ENCODE peak calls at places on chromosomes 7 and 10, in six cellular contexts. S, R, T, M, Q and C are unnamed samples.

GRCh38 chr7:17166824-17167379 is 131.6 kb upstream of the AHR start:
- DNase-seq in S (no peak), T (no peak), R (no peak), M (no peak), Q (no peak), C (no peak)

GRCh38 chr10:120456626-120457430 is at the start of gene PLPP4:
- DNase-seq in Q (no peak), R (no peak), M (peak; percentile 58), S (no peak), T (no peak), C (peak; percentile 89)

GRCh38 chr10:21523557-21524008 is 1.9 kb downstream of the SKIDA1 start:
- DNase-seq in M (peak; percentile 20), S (no peak), Q (no peak), R (no peak), T (no peak), C (no peak)

GRCh38 chr7:91251877-91252276 is 12.4 kb upstream of the FZD1 start:
- DNase-seq in R (no peak), S (no peak), M (no peak), T (no peak), Q (no peak), C (no peak)

GRCh38 chr10:13354783-13355182 is 6.7 kb upstream of the SEPHS1 start:
- DNase-seq in S (no peak), R (no peak), T (no peak), Q (no peak), M (no peak), C (no peak)

GRCh38 chr7:84757756-84758155 is 429.1 kb downstream of the SEMA3D start:
- DNase-seq in T (no peak), S (no peak), R (no peak), Q (no peak), M (no peak), C (no peak)

GRCh38 chr10:77774940-77775391 is 137.4 kb upstream of the KCNMA1 start:
- DNase-seq in Q (no peak), R (no peak), M (no peak), T (no peak), S (peak; percentile 15), C (no peak)

GRCh38 chr10:91424016-91424415 is 13.9 kb downstream of the HECTD2 start:
- DNase-seq in T (no peak), R (no peak), M (no peak), S (no peak), Q (no peak), C (no peak)

GRCh38 chr10:110410329-110411046 is 87.2 kb upstream of the DUSP5 start:
- DNase-seq in S (peak; percentile 75), Q (no peak), T (no peak), M (no peak), R (no peak), C (no peak)

GRCh38 chr7:38398725-38399321 is 125.4 kb upstream of the TARP start:
- DNase-seq in Q (peak; percentile 62), S (no peak), R (peak; percentile 17), T (peak; percentile 49), M (peak; percentile 21), C (peak; percentile 42)

GRCh38 chr10:6621536-6621935 is 41.5 kb upstream of the PRKCQ start:
- DNase-seq in T (no peak), R (no peak), Q (no peak), S (no peak), M (no peak), C (no peak)

GRCh38 chr10:71589617-71590551 is 129.7 kb downstream of the C10orf105 start:
- DNase-seq in Q (no peak), M (no peak), T (no peak), R (no peak), S (no peak), C (no peak)

GRCh38 chr10:3094565-3095168 is 27.3 kb downstream of the PFKP start:
- DNase-seq in M (no peak), Q (no peak), S (no peak), R (no peak), T (no peak), C (no peak)

GRCh38 chr7:128152721-128153120 is 88.4 kb upstream of the LEP start:
- DNase-seq in T (no peak), R (no peak), Q (no peak), S (no peak), M (no peak), C (no peak)

GRCh38 chr10:111118758-111119157 is 41.9 kb downstream of the ADRA2A start:
- DNase-seq in R (no peak), T (no peak), M (no peak), Q (no peak), S (no peak), C (no peak)

GRCh38 chr7:13532028-13532753 is 457.3 kb downstream of the ETV1 start:
- DNase-seq in T (no peak), S (no peak), M (peak; percentile 19), R (no peak), Q (no peak), C (no peak)

GRCh38 chr7:94054130-94054529 is 50.0 kb upstream of the BET1 start:
- DNase-seq in R (no peak), T (no peak), Q (no peak), S (no peak), M (no peak), C (no peak)

GRCh38 chr7:93051660-93052059 is 66.1 kb downstream of the SAMD9 start:
- DNase-seq in R (no peak), T (no peak), Q (no peak), M (no peak), S (no peak), C (no peak)

GRCh38 chr10:75170215-75170614 is 40.4 kb upstream of the VDAC2 start:
- DNase-seq in M (no peak), R (no peak), T (no peak), Q (no peak), S (no peak), C (no peak)

GRCh38 chr7:108132551-108133265 is 2.5 kb upstream of the LAMB4 start:
- DNase-seq in T (no peak), M (peak; percentile 15), R (no peak), Q (no peak), S (no peak), C (no peak)

GRCh38 chr7:137852108-137852507 is 5.3 kb upstream of the DGKI start:
- DNase-seq in T (no peak), Q (no peak), M (no peak), R (no peak), S (no peak), C (no peak)

GRCh38 chr10:5500162-5500670 is 846 bp upstream of the CALML5 start:
- DNase-seq in Q (no peak), M (no peak), R (no peak), S (no peak), T (no peak), C (no peak)